ENCODE peak calls at places on chromosomes 12 and 14, in five cellular contexts. J, L, N, M and Y are unnamed samples.

GRCh38 chr12:10634427-10634826 is 21.0 kb upstream of the MAGOHB start:
- DNase-seq in J (no peak), L (no peak), N (no peak), M (no peak), Y (no peak)

GRCh38 chr14:55136868-55137785 is 8.1 kb downstream of the LGALS3 start:
- DNase-seq in J (no peak), L (peak; percentile 48), N (no peak), M (peak; percentile 92), Y (peak; percentile 87)

GRCh38 chr12:113000433-113000832 is 22.1 kb downstream of the OAS2 start:
- DNase-seq in J (no peak), L (no peak), N (no peak), M (no peak), Y (no peak)

GRCh38 chr14:75711796-75712211 is 50.8 kb downstream of the TTLL5 start:
- DNase-seq in J (no peak), L (peak; percentile 84), N (peak; percentile 13), M (peak; percentile 79), Y (peak; percentile 72)

GRCh38 chr12:107511292-107511691 is 174.3 kb upstream of the PWP1 start:
- DNase-seq in J (no peak), L (no peak), N (no peak), M (peak; percentile 58), Y (no peak)

GRCh38 chr14:63342381-63342780 is 23.6 kb upstream of the GPHB5 start:
- DNase-seq in J (no peak), L (no peak), N (no peak), M (no peak), Y (no peak)

GRCh38 chr12:108337235-108338223 is 1.6 kb downstream of the CMKLR1 start:
- DNase-seq in J (no peak), L (no peak), N (no peak), M (peak; percentile 88), Y (peak; percentile 46)

GRCh38 chr14:98489115-98489514 is 782.9 kb downstream of the BCL11B start:
- DNase-seq in J (no peak), L (no peak), N (no peak), M (no peak), Y (no peak)

GRCh38 chr12:59927041-59927440 is 331.2 kb downstream of the SLC16A7 start:
- DNase-seq in J (no peak), L (no peak), N (no peak), M (no peak), Y (no peak)

GRCh38 chr14:77912754-77913556 is 113.0 kb downstream of the ADCK1 start:
- DNase-seq in J (no peak), L (no peak), N (no peak), M (no peak), Y (no peak)

GRCh38 chr14:22542360-22542759 is 46.7 kb downstream of the DAD1 start:
- DNase-seq in J (no peak), L (no peak), N (no peak), M (no peak), Y (no peak)

GRCh38 chr12:59444932-59445331 is 150.9 kb upstream of the SLC16A7 start:
- DNase-seq in J (no peak), L (no peak), N (no peak), M (no peak), Y (peak; percentile 10)

GRCh38 chr12:28164644-28165313 is 25.5 kb upstream of the CCDC91 start:
- DNase-seq in J (no peak), L (no peak), N (no peak), M (no peak), Y (no peak)

GRCh38 chr14:104865631-104866441 is 768 bp downstream of the CEP170B start:
- DNase-seq in J (peak; percentile 70), L (no peak), N (no peak), M (peak; percentile 100), Y (peak; percentile 50)

GRCh38 chr12:108611884-108612415 is 14.1 kb upstream of the TMEM119 start:
- DNase-seq in J (peak; percentile 37), L (no peak), N (no peak), M (peak; percentile 97), Y (peak; percentile 78)

GRCh38 chr12:11702959-11703358 is 53.5 kb downstream of the ETV6 start:
- DNase-seq in J (no peak), L (no peak), N (no peak), M (no peak), Y (no peak)

GRCh38 chr12:123483602-123484273 is 25.8 kb downstream of the SNRNP35 start:
- DNase-seq in J (no peak), L (no peak), N (no peak), M (peak; percentile 66), Y (peak; percentile 37)